ENCODE peak calls at places on chromosome 10, in six cellular contexts. One of them, this sample, is unnamed.

GRCh38 chr10:14184841-14185500 is 145.8 kb downstream of the FRMD4A start:
- DNase-seq in kidney: no peak
- DNase-seq in CD4-positive, alpha-beta memory T cell: peak
- DNase-seq in tibial nerve: no peak
- DNase-seq in AG08396: no peak
- DNase-seq in NCI-H1930: peak
- DNase-seq in this sample: peak

GRCh38 chr10:113045155-113046055 is 95.4 kb downstream of the TCF7L2 start:
- DNase-seq in kidney: no peak
- DNase-seq in CD4-positive, alpha-beta memory T cell: no peak
- DNase-seq in tibial nerve: no peak
- DNase-seq in AG08396: peak
- DNase-seq in NCI-H1930: no peak
- DNase-seq in this sample: no peak

GRCh38 chr10:80702143-80702542 is 164.4 kb downstream of the SH2D4B start:
- DNase-seq in kidney: peak
- DNase-seq in CD4-positive, alpha-beta memory T cell: no peak
- DNase-seq in tibial nerve: no peak
- DNase-seq in AG08396: no peak
- DNase-seq in NCI-H1930: no peak
- DNase-seq in this sample: no peak

GRCh38 chr10:78420946-78421732 is 387.5 kb downstream of the RPS24 start:
- DNase-seq in kidney: no peak
- DNase-seq in CD4-positive, alpha-beta memory T cell: no peak
- DNase-seq in tibial nerve: no peak
- DNase-seq in AG08396: no peak
- DNase-seq in NCI-H1930: no peak
- DNase-seq in this sample: no peak

GRCh38 chr10:131199646-131200045 is 111.9 kb downstream of the TCERG1L start:
- DNase-seq in kidney: peak
- DNase-seq in CD4-positive, alpha-beta memory T cell: no peak
- DNase-seq in tibial nerve: no peak
- DNase-seq in AG08396: no peak
- DNase-seq in NCI-H1930: no peak
- DNase-seq in this sample: peak

GRCh38 chr10:80411681-80412230 is 3.4 kb downstream of the PRXL2A start:
- DNase-seq in kidney: no peak
- DNase-seq in CD4-positive, alpha-beta memory T cell: no peak
- DNase-seq in tibial nerve: no peak
- DNase-seq in AG08396: no peak
- DNase-seq in NCI-H1930: no peak
- DNase-seq in this sample: no peak

GRCh38 chr10:21978191-21978862 is 25.2 kb downstream of the DNAJC1 start:
- DNase-seq in kidney: no peak
- DNase-seq in CD4-positive, alpha-beta memory T cell: no peak
- DNase-seq in tibial nerve: no peak
- DNase-seq in AG08396: no peak
- DNase-seq in NCI-H1930: no peak
- DNase-seq in this sample: no peak

GRCh38 chr10:84329094-84329611 is 764 bp downstream of the CCSER2 start:
- DNase-seq in kidney: no peak
- DNase-seq in CD4-positive, alpha-beta memory T cell: peak
- DNase-seq in tibial nerve: no peak
- DNase-seq in AG08396: peak
- DNase-seq in NCI-H1930: no peak
- DNase-seq in this sample: peak

GRCh38 chr10:81838950-81839349 is 36.0 kb upstream of the NRG3 start:
- DNase-seq in kidney: no peak
- DNase-seq in CD4-positive, alpha-beta memory T cell: no peak
- DNase-seq in tibial nerve: no peak
- DNase-seq in AG08396: no peak
- DNase-seq in NCI-H1930: no peak
- DNase-seq in this sample: no peak

GRCh38 chr10:7887417-7887816 is 69.1 kb downstream of the TAF3 start:
- DNase-seq in kidney: no peak
- DNase-seq in CD4-positive, alpha-beta memory T cell: no peak
- DNase-seq in tibial nerve: no peak
- DNase-seq in AG08396: no peak
- DNase-seq in NCI-H1930: no peak
- DNase-seq in this sample: no peak

GRCh38 chr10:95798307-95798850 is 42.4 kb downstream of the ENTPD1 start:
- DNase-seq in kidney: no peak
- DNase-seq in CD4-positive, alpha-beta memory T cell: no peak
- DNase-seq in tibial nerve: no peak
- DNase-seq in AG08396: no peak
- DNase-seq in NCI-H1930: no peak
- DNase-seq in this sample: no peak

GRCh38 chr10:82982110-82982608 is 1107.2 kb downstream of the NRG3 start:
- DNase-seq in kidney: no peak
- DNase-seq in CD4-positive, alpha-beta memory T cell: no peak
- DNase-seq in tibial nerve: no peak
- DNase-seq in AG08396: peak
- DNase-seq in NCI-H1930: no peak
- DNase-seq in this sample: no peak

GRCh38 chr10:71589617-71590551 is 129.7 kb downstream of the C10orf105 start:
- DNase-seq in kidney: peak
- DNase-seq in CD4-positive, alpha-beta memory T cell: no peak
- DNase-seq in tibial nerve: peak
- DNase-seq in AG08396: no peak
- DNase-seq in NCI-H1930: no peak
- DNase-seq in this sample: no peak

GRCh38 chr10:62582804-62583208 is 208.6 kb downstream of the ZNF365 start:
- DNase-seq in kidney: peak
- DNase-seq in CD4-positive, alpha-beta memory T cell: no peak
- DNase-seq in tibial nerve: peak
- DNase-seq in AG08396: peak
- DNase-seq in NCI-H1930: no peak
- DNase-seq in this sample: no peak

GRCh38 chr10:22029450-22030236 is 26.1 kb upstream of the DNAJC1 start:
- DNase-seq in kidney: no peak
- DNase-seq in CD4-positive, alpha-beta memory T cell: no peak
- DNase-seq in tibial nerve: no peak
- DNase-seq in AG08396: no peak
- DNase-seq in NCI-H1930: no peak
- DNase-seq in this sample: no peak

GRCh38 chr10:29859521-29860130 is 199.8 kb downstream of the JCAD start:
- DNase-seq in kidney: no peak
- DNase-seq in CD4-positive, alpha-beta memory T cell: no peak
- DNase-seq in tibial nerve: no peak
- DNase-seq in AG08396: no peak
- DNase-seq in NCI-H1930: no peak
- DNase-seq in this sample: no peak

GRCh38 chr10:2882628-2883027 is 184.7 kb upstream of the PFKP start:
- DNase-seq in kidney: no peak
- DNase-seq in CD4-positive, alpha-beta memory T cell: no peak
- DNase-seq in tibial nerve: no peak
- DNase-seq in AG08396: no peak
- DNase-seq in NCI-H1930: no peak
- DNase-seq in this sample: no peak

GRCh38 chr10:72503241-72503640 is 122.6 kb downstream of the MICU1 start:
- DNase-seq in kidney: no peak
- DNase-seq in CD4-positive, alpha-beta memory T cell: no peak
- DNase-seq in tibial nerve: peak
- DNase-seq in AG08396: peak
- DNase-seq in NCI-H1930: no peak
- DNase-seq in this sample: no peak

GRCh38 chr10:533611-534566 is 155.6 kb downstream of the DIP2C start:
- DNase-seq in kidney: no peak
- DNase-seq in CD4-positive, alpha-beta memory T cell: no peak
- DNase-seq in tibial nerve: no peak
- DNase-seq in AG08396: no peak
- DNase-seq in NCI-H1930: no peak
- DNase-seq in this sample: peak

GRCh38 chr10:17617031-17617911 is at the start of gene HACD1:
- DNase-seq in kidney: peak
- DNase-seq in CD4-positive, alpha-beta memory T cell: peak
- DNase-seq in tibial nerve: peak
- DNase-seq in AG08396: peak
- DNase-seq in NCI-H1930: peak
- DNase-seq in this sample: peak

GRCh38 chr10:71038921-71039320 is 150.6 kb upstream of the PCBD1 start:
- DNase-seq in kidney: no peak
- DNase-seq in CD4-positive, alpha-beta memory T cell: no peak
- DNase-seq in tibial nerve: no peak
- DNase-seq in AG08396: no peak
- DNase-seq in NCI-H1930: no peak
- DNase-seq in this sample: peak

GRCh38 chr10:96365571-96365970 is 6.8 kb upstream of the OPALIN start:
- DNase-seq in kidney: no peak
- DNase-seq in CD4-positive, alpha-beta memory T cell: no peak
- DNase-seq in tibial nerve: no peak
- DNase-seq in AG08396: no peak
- DNase-seq in NCI-H1930: no peak
- DNase-seq in this sample: no peak

GRCh38 chr10:124532106-124532641 is 70.6 kb downstream of the LHPP start:
- DNase-seq in kidney: peak
- DNase-seq in CD4-positive, alpha-beta memory T cell: no peak
- DNase-seq in tibial nerve: no peak
- DNase-seq in AG08396: no peak
- DNase-seq in NCI-H1930: no peak
- DNase-seq in this sample: no peak

GRCh38 chr10:46293832-46294640 is 7.2 kb downstream of the ANTXRL start:
- DNase-seq in kidney: no peak
- DNase-seq in CD4-positive, alpha-beta memory T cell: no peak
- DNase-seq in tibial nerve: no peak
- DNase-seq in AG08396: no peak
- DNase-seq in NCI-H1930: no peak
- DNase-seq in this sample: peak

GRCh38 chr10:44934416-44935200 is 23.5 kb downstream of the TMEM72 start:
- DNase-seq in kidney: no peak
- DNase-seq in CD4-positive, alpha-beta memory T cell: no peak
- DNase-seq in tibial nerve: no peak
- DNase-seq in AG08396: no peak
- DNase-seq in NCI-H1930: no peak
- DNase-seq in this sample: peak

GRCh38 chr10:78860260-78860914 is 208.4 kb upstream of the ZMIZ1 start:
- DNase-seq in kidney: no peak
- DNase-seq in CD4-positive, alpha-beta memory T cell: no peak
- DNase-seq in tibial nerve: no peak
- DNase-seq in AG08396: no peak
- DNase-seq in NCI-H1930: no peak
- DNase-seq in this sample: no peak

GRCh38 chr10:13961096-13961495 is 369.6 kb downstream of the FRMD4A start:
- DNase-seq in kidney: no peak
- DNase-seq in CD4-positive, alpha-beta memory T cell: no peak
- DNase-seq in tibial nerve: no peak
- DNase-seq in AG08396: peak
- DNase-seq in NCI-H1930: no peak
- DNase-seq in this sample: no peak

GRCh38 chr10:49264177-49264677 is 34.7 kb upstream of the C10orf71 start:
- DNase-seq in kidney: peak
- DNase-seq in CD4-positive, alpha-beta memory T cell: no peak
- DNase-seq in tibial nerve: no peak
- DNase-seq in AG08396: no peak
- DNase-seq in NCI-H1930: no peak
- DNase-seq in this sample: no peak

GRCh38 chr10:8403711-8404371 is 349.4 kb downstream of the GATA3 start:
- DNase-seq in kidney: no peak
- DNase-seq in CD4-positive, alpha-beta memory T cell: no peak
- DNase-seq in tibial nerve: no peak
- DNase-seq in AG08396: no peak
- DNase-seq in NCI-H1930: no peak
- DNase-seq in this sample: no peak

GRCh38 chr10:82313401-82313800 is 438.4 kb downstream of the NRG3 start:
- DNase-seq in kidney: no peak
- DNase-seq in CD4-positive, alpha-beta memory T cell: no peak
- DNase-seq in tibial nerve: no peak
- DNase-seq in AG08396: no peak
- DNase-seq in NCI-H1930: no peak
- DNase-seq in this sample: no peak

GRCh38 chr10:119602241-119603095 is 5.7 kb upstream of the TIAL1 start:
- DNase-seq in kidney: no peak
- DNase-seq in CD4-positive, alpha-beta memory T cell: no peak
- DNase-seq in tibial nerve: no peak
- DNase-seq in AG08396: peak
- DNase-seq in NCI-H1930: no peak
- DNase-seq in this sample: peak

GRCh38 chr10:14062528-14063260 is 268.0 kb downstream of the FRMD4A start:
- DNase-seq in kidney: no peak
- DNase-seq in CD4-positive, alpha-beta memory T cell: no peak
- DNase-seq in tibial nerve: no peak
- DNase-seq in AG08396: no peak
- DNase-seq in NCI-H1930: no peak
- DNase-seq in this sample: no peak

GRCh38 chr10:115129752-115130151 is 36.6 kb downstream of the ATRNL1 start:
- DNase-seq in kidney: no peak
- DNase-seq in CD4-positive, alpha-beta memory T cell: no peak
- DNase-seq in tibial nerve: no peak
- DNase-seq in AG08396: peak
- DNase-seq in NCI-H1930: no peak
- DNase-seq in this sample: no peak

GRCh38 chr10:11018426-11018818 is 750 bp downstream of the CELF2 start:
- DNase-seq in kidney: peak
- DNase-seq in CD4-positive, alpha-beta memory T cell: no peak
- DNase-seq in tibial nerve: no peak
- DNase-seq in AG08396: no peak
- DNase-seq in NCI-H1930: no peak
- DNase-seq in this sample: peak

GRCh38 chr10:50347394-50347802 is 96.1 kb upstream of the ASAH2 start:
- DNase-seq in kidney: no peak
- DNase-seq in CD4-positive, alpha-beta memory T cell: no peak
- DNase-seq in tibial nerve: no peak
- DNase-seq in AG08396: no peak
- DNase-seq in NCI-H1930: no peak
- DNase-seq in this sample: no peak

GRCh38 chr10:17504547-17505245 is 50.3 kb upstream of the ST8SIA6 start:
- DNase-seq in kidney: no peak
- DNase-seq in CD4-positive, alpha-beta memory T cell: no peak
- DNase-seq in tibial nerve: no peak
- DNase-seq in AG08396: peak
- DNase-seq in NCI-H1930: no peak
- DNase-seq in this sample: no peak

This sample was measured in spleen.